ENCODE peak calls at places on chromosomes 16 and 17, in four cellular contexts. One of them, this sample, is unnamed.
A peak's percentile ranks its signal among the peaks of the same experiment; 100 is the strongest.

GRCh38 chr17:47949197-47949759 is 7.9 kb downstream of the PNPO start:
- DNase-seq in effector memory CD4-positive, alpha-beta T cell: peak; percentile 68
- DNase-seq in CD4-positive, CD25-positive, alpha-beta regulatory T cell: peak; percentile 80
- DNase-seq in pancreas: peak; percentile 95
- DNase-seq in this sample: peak; percentile 69

GRCh38 chr16:28511031-28511430 is 4.4 kb upstream of the IL27 start:
- DNase-seq in effector memory CD4-positive, alpha-beta T cell: no peak
- DNase-seq in CD4-positive, CD25-positive, alpha-beta regulatory T cell: no peak
- DNase-seq in pancreas: no peak
- DNase-seq in this sample: no peak

GRCh38 chr16:2148714-2149629 is 547 bp downstream of the RAB26 start:
- DNase-seq in effector memory CD4-positive, alpha-beta T cell: no peak
- DNase-seq in CD4-positive, CD25-positive, alpha-beta regulatory T cell: no peak
- DNase-seq in pancreas: peak; percentile 68
- DNase-seq in this sample: no peak

GRCh38 chr17:38800237-38800760 is 943 bp upstream of the PIP4K2B start:
- DNase-seq in effector memory CD4-positive, alpha-beta T cell: no peak
- DNase-seq in CD4-positive, CD25-positive, alpha-beta regulatory T cell: no peak
- DNase-seq in pancreas: no peak
- DNase-seq in this sample: peak; percentile 55

GRCh38 chr17:67639555-67639954 is 78.2 kb upstream of the NOL11 start:
- DNase-seq in effector memory CD4-positive, alpha-beta T cell: no peak
- DNase-seq in CD4-positive, CD25-positive, alpha-beta regulatory T cell: no peak
- DNase-seq in pancreas: no peak
- DNase-seq in this sample: no peak

GRCh38 chr17:67544364-67544763 is 167.3 kb downstream of the PITPNC1 start:
- DNase-seq in effector memory CD4-positive, alpha-beta T cell: no peak
- DNase-seq in CD4-positive, CD25-positive, alpha-beta regulatory T cell: no peak
- DNase-seq in pancreas: no peak
- DNase-seq in this sample: no peak

GRCh38 chr17:38969281-38969680 is 2.1 kb upstream of the FBXO47 start:
- DNase-seq in effector memory CD4-positive, alpha-beta T cell: no peak
- DNase-seq in CD4-positive, CD25-positive, alpha-beta regulatory T cell: no peak
- DNase-seq in pancreas: no peak
- DNase-seq in this sample: no peak

GRCh38 chr16:80570106-80570478 is 29.3 kb downstream of the DYNLRB2 start:
- DNase-seq in effector memory CD4-positive, alpha-beta T cell: no peak
- DNase-seq in CD4-positive, CD25-positive, alpha-beta regulatory T cell: peak; percentile 31
- DNase-seq in pancreas: no peak
- DNase-seq in this sample: no peak

GRCh38 chr17:35052780-35053179 is 10.7 kb downstream of the RFFL start:
- DNase-seq in effector memory CD4-positive, alpha-beta T cell: no peak
- DNase-seq in CD4-positive, CD25-positive, alpha-beta regulatory T cell: no peak
- DNase-seq in pancreas: no peak
- DNase-seq in this sample: no peak